ENCODE peak calls at places on chromosomes 11 and 22, in four cellular contexts. P is SK-N-SH, E is HepG2, T is GM12878. M is an unnamed sample. For H3K9me3, the result is how much of the 10 kb centered on the place peaks cover.

GRCh38 chr22:43338766-43339345 is 4.3 kb downstream of the SCUBE1 start:
- DNase-seq in P (no peak), E (no peak), T (no peak), M (no peak)

GRCh38 chr11:795638-796564 is 2.2 kb downstream of the SLC25A22 start:
- DNase-seq in P (peak), E (peak), T (no peak), M (no peak)

GRCh38 chr22:20524004-20524481 is 16.6 kb downstream of the MED15 start:
- DNase-seq in P (peak), E (peak), T (peak), M (no peak)

GRCh38 chr11:114058871-114059277 is 637 bp upstream of the ZBTB16 start:
- DNase-seq in P (no peak), E (no peak), T (no peak), M (peak)

GRCh38 chr11:131499199-131499598 is 128.8 kb downstream of the NTM start:
- DNase-seq in P (no peak), E (no peak), T (no peak), M (no peak)

GRCh38 chr22:30717331-30717921 is 22.8 kb downstream of the OSBP2 start:
- DNase-seq in P (no peak), E (peak), T (no peak), M (no peak)

GRCh38 chr11:63574856-63575602 is 11.8 kb upstream of the PLAAT2 start:
- DNase-seq in P (no peak), E (peak), T (no peak), M (no peak)

GRCh38 chr11:16883179-16883578 is 131.0 kb downstream of the PLEKHA7 start:
- DNase-seq in P (no peak), E (no peak), T (no peak), M (no peak)

GRCh38 chr11:926341-926916 is 759 bp downstream of the AP2A2 start:
- DNase-seq in P (peak), E (no peak), T (no peak), M (no peak)

GRCh38 chr22:26785942-26786341 is 128.6 kb downstream of the MIAT start:
- DNase-seq in P (no peak), E (no peak), T (peak), M (no peak)

GRCh38 chr11:126146454-126147192 is 64.8 kb downstream of the RPUSD4 start:
- DNase-seq in P (no peak), E (peak), T (no peak), M (no peak)

GRCh38 chr11:134377876-134378275 is 34.2 kb downstream of the B3GAT1 start:
- DNase-seq in P (no peak), E (no peak), T (no peak), M (no peak)

GRCh38 chr11:44286268-44286880 is 23.6 kb downstream of the ALX4 start:
- DNase-seq in P (peak), E (peak), T (peak), M (no peak)

GRCh38 chr11:5092821-5093585 is 23.6 kb downstream of the OR52E1 start:
- DNase-seq in P (no peak), E (no peak), T (no peak), M (no peak)

GRCh38 chr22:38927033-38927789 is 30.2 kb upstream of the APOBEC3A start:
- DNase-seq in P (peak), E (no peak), T (peak), M (peak)

GRCh38 chr11:125569913-125570621 is 790 bp downstream of the EI24 start:
- DNase-seq in P (peak), E (no peak), T (no peak), M (no peak)

GRCh38 chr11:62552465-62552782 is 5.8 kb upstream of the AHNAK start:
- DNase-seq in P (no peak), E (no peak), T (no peak), M (no peak)

GRCh38 chr11:72217856-72218745 is 1.5 kb downstream of the FOLR2 start:
- DNase-seq in P (no peak), E (no peak), T (no peak), M (no peak)

GRCh38 chr22:43293259-43293658 is 49.9 kb downstream of the SCUBE1 start:
- DNase-seq in P (no peak), E (no peak), T (no peak), M (no peak)

GRCh38 chr11:41479179-41479578 is 19.7 kb upstream of the LRRC4C start:
- DNase-seq in P (no peak), E (no peak), T (no peak), M (no peak)

GRCh38 chr11:132456735-132457328 is 1075.5 kb downstream of the OPCML start:
- DNase-seq in P (no peak), E (no peak), T (no peak), M (no peak)

GRCh38 chr11:132653237-132653636 is 879.1 kb downstream of the OPCML start:
- DNase-seq in P (no peak), E (no peak), T (no peak), M (no peak)

DNA sequence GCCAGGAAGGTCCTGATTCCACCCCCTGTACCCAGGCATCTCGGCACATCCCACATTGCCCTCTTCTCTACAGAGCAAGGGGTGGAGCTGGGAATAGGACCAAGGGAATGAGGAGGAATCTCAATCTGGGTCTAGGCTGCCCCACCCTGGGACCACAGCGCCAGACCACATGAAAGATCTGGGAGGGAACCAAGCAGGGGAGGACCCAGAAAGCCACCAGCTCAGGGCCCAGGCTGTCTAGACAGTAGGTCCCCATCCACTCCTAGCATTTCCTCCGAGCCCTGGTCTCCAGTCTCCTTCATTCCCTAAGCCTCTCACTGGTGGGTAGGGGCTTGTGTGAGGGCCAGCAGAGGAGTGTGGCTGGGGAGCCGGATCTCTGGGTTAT is 11.6 kb downstream of the PHLDB1 start:
- DNase-seq in P (no peak), E (no peak), T (no peak), M (no peak)
- H3K9me3 ChIP-seq in P (under half), E (under half), T (under half), M (under half)

GRCh38 chr11:3866206-3866605 is 10.7 kb downstream of the STIM1 start:
- DNase-seq in P (no peak), E (peak), T (no peak), M (no peak)

GRCh38 chr11:3866836-3867208 is 11.4 kb downstream of the STIM1 start:
- DNase-seq in P (no peak), E (peak), T (no peak), M (no peak)

GRCh38 chr11:3861698-3862097 is 6.2 kb downstream of the STIM1 start:
- DNase-seq in P (no peak), E (no peak), T (no peak), M (no peak)

GRCh38 chr11:3865388-3866193 is 10.1 kb downstream of the STIM1 start:
- DNase-seq in P (no peak), E (no peak), T (no peak), M (no peak)

GRCh38 chr11:3867209-3868071 is 12.0 kb downstream of the STIM1 start:
- DNase-seq in P (peak), E (peak), T (peak), M (no peak)
- TF ChIP-seq TCF12 in P (no peak), E (no peak), T (peak), M (no peak)

GRCh38 chr11:112785104-112785503 is 176.1 kb upstream of the NCAM1 start:
- DNase-seq in P (no peak), E (no peak), T (no peak), M (no peak)

GRCh38 chr11:112784323-112785073 is 176.7 kb upstream of the NCAM1 start:
- DNase-seq in P (peak), E (no peak), T (no peak), M (no peak)

GRCh38 chr11:112786196-112786595 is 175.0 kb upstream of the NCAM1 start:
- DNase-seq in P (no peak), E (no peak), T (no peak), M (no peak)

GRCh38 chr11:112786886-112787530 is 174.2 kb upstream of the NCAM1 start:
- DNase-seq in P (no peak), E (no peak), T (no peak), M (no peak)

GRCh38 chr11:112785717-112786116 is 175.5 kb upstream of the NCAM1 start:
- DNase-seq in P (no peak), E (no peak), T (no peak), M (no peak)
- TF ChIP-seq CHD2 in P (no peak), E (no peak), T (no peak), M (no peak)

DNA sequence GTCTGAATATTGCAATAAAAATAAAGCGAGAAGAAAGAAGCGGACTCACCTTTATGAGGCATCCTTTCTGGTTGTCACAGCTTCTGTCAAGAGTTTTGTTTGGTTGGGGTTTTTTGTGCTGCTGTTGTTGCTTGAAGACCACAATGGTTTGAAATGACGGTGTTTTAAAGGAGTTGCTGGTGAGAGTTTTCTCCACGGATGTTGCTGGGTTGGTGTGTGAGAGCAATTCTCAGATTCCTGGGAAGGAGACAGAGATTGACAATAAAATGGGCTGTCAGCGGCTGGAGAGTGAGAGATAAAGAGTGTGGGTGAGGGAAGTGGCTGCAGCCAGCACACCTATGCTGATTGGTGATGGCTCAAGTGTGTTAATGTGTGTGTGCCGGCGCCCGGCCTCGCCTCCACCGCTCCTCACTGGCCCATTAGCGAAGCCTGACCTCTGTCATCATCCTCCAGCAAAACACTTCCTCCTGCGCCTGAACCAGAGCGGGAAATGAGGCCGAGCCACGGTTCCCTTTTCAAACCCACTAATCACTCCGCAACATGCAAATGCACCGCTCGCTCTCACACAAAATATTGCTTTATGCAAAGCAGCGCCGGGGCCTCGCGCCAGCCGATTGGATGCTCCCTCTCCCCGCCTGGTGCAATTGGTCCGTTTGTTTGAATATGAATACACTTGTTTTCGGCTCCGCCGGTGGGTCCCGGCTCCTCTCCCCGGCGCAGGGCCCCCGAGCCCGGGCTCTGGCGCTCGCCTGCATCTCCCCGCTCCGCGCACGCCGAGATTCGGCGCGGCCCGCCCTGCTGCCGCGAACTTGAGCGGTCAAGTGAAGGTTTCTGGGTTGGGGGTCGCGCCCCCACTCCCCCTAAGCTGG is at the start of gene PAX6:
- DNase-seq in P (peak), E (peak), T (peak), M (peak)
- H3K9me3 ChIP-seq in P (under half), E (under half), T (under half), M (under half)

GRCh38 chr11:22707119-22707899 is 40.9 kb downstream of the GAS2 start:
- DNase-seq in P (no peak), E (no peak), T (no peak), M (no peak)

GRCh38 chr11:22715971-22716370 is 49.6 kb downstream of the GAS2 start:
- DNase-seq in P (no peak), E (no peak), T (no peak), M (no peak)

GRCh38 chr11:22713336-22713735 is 46.9 kb downstream of the GAS2 start:
- DNase-seq in P (no peak), E (no peak), T (no peak), M (no peak)

GRCh38 chr11:22711880-22712279 is 45.5 kb downstream of the GAS2 start:
- DNase-seq in P (no peak), E (no peak), T (no peak), M (no peak)

DNA sequence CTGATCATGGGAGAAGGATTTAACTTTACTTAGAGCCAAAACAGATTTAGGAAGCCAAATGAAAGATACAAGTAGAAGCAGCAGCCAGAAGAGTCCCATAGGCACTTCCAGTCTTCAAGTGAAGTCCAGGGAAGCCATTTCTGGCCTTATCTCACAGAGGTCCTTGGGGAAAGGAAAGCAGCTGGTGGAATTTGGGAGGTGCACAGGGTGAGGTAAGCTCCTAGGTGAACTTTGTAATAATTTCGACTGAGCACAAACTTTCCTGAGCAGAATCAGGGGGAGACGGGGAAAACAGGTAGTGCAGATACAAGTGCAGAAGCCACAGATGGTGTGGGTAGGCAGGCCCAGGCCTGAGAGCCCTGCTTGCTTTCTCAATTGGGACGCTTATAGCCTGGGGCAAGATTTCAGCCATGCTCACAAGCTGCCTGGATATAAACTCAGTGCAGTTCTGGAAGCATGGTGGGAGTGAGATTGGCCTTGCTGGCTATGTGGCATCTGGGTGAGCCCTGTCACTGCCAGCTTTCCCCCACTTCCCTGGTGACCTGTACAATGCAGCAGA is 44.9 kb downstream of the GAS2 start:
- DNase-seq in P (no peak), E (no peak), T (no peak), M (no peak)
- TF ChIP-seq TCF12 in P (no peak), E (no peak), T (no peak), M (no peak)

GRCh38 chr11:27285761-27286160 is 77.3 kb downstream of the CCDC34 start:
- DNase-seq in P (no peak), E (no peak), T (no peak), M (no peak)
- TF ChIP-seq CHD2 in P (no peak), E (no peak), T (no peak), M (no peak)

M was measured in H1.